ENCODE peak calls at places on chromosomes 4 and X, in nine cellular contexts. One of them, this sample, is unnamed.

GRCh38 chr4:99382745-99383360 is 30.3 kb upstream of the ADH1C start:
- DNase-seq in foreskin fibroblast: peak
- DNase-seq in ovary: no peak
- DNase-seq in GM20000: no peak
- DNase-seq in PC-9: no peak
- DNase-seq in chondrocyte: no peak
- DNase-seq in cardiac fibroblast: peak
- DNase-seq in prostate gland: no peak
- DNase-seq in left lung: no peak
- DNase-seq in this sample: no peak

GRCh38 chr4:102574317-102574716 is 73.2 kb downstream of the NFKB1 start:
- DNase-seq in PC-9: no peak
- DNase-seq in prostate gland: no peak
- DNase-seq in ovary: no peak
- DNase-seq in chondrocyte: no peak
- DNase-seq in GM20000: no peak
- DNase-seq in left lung: no peak
- DNase-seq in foreskin fibroblast: no peak
- DNase-seq in cardiac fibroblast: peak
- DNase-seq in this sample: no peak

GRCh38 chr4:17817027-17817426 is 6.2 kb downstream of the NCAPG start:
- DNase-seq in PC-9: peak
- DNase-seq in prostate gland: no peak
- DNase-seq in chondrocyte: no peak
- DNase-seq in foreskin fibroblast: peak
- DNase-seq in ovary: no peak
- DNase-seq in cardiac fibroblast: peak
- DNase-seq in GM20000: peak
- DNase-seq in left lung: no peak
- DNase-seq in this sample: peak

GRCh38 chrX:84133023-84133422 is 55.0 kb downstream of the RPS6KA6 start:
- DNase-seq in PC-9: no peak
- DNase-seq in foreskin fibroblast: peak
- DNase-seq in left lung: no peak
- DNase-seq in prostate gland: no peak
- DNase-seq in chondrocyte: no peak
- DNase-seq in cardiac fibroblast: peak
- DNase-seq in ovary: no peak
- DNase-seq in GM20000: no peak
- DNase-seq in this sample: no peak

GRCh38 chr4:10087152-10087791 is 29.3 kb downstream of the WDR1 start:
- DNase-seq in prostate gland: no peak
- DNase-seq in foreskin fibroblast: no peak
- DNase-seq in left lung: peak
- DNase-seq in PC-9: no peak
- DNase-seq in cardiac fibroblast: no peak
- DNase-seq in ovary: no peak
- DNase-seq in GM20000: no peak
- DNase-seq in chondrocyte: peak
- DNase-seq in this sample: no peak

GRCh38 chr4:147285751-147286150 is 195.1 kb upstream of the EDNRA start:
- DNase-seq in chondrocyte: no peak
- DNase-seq in PC-9: no peak
- DNase-seq in left lung: no peak
- DNase-seq in prostate gland: peak
- DNase-seq in cardiac fibroblast: peak
- DNase-seq in foreskin fibroblast: peak
- DNase-seq in ovary: no peak
- DNase-seq in GM20000: no peak
- DNase-seq in this sample: no peak

GRCh38 chrX:57595381-57595811 is 3.6 kb downstream of the ZXDB start:
- DNase-seq in ovary: peak
- DNase-seq in cardiac fibroblast: peak
- DNase-seq in PC-9: peak
- DNase-seq in foreskin fibroblast: peak
- DNase-seq in prostate gland: no peak
- DNase-seq in left lung: no peak
- DNase-seq in chondrocyte: no peak
- DNase-seq in GM20000: no peak
- DNase-seq in this sample: no peak

GRCh38 chr4:2138846-2139500 is 79.8 kb downstream of the NAT8L start:
- DNase-seq in chondrocyte: no peak
- DNase-seq in foreskin fibroblast: no peak
- DNase-seq in PC-9: no peak
- DNase-seq in prostate gland: no peak
- DNase-seq in ovary: no peak
- DNase-seq in left lung: no peak
- DNase-seq in cardiac fibroblast: no peak
- DNase-seq in GM20000: no peak
- DNase-seq in this sample: no peak

GRCh38 chrX:17809273-17809672 is 51.8 kb downstream of the RAI2 start:
- DNase-seq in GM20000: no peak
- DNase-seq in ovary: no peak
- DNase-seq in prostate gland: no peak
- DNase-seq in cardiac fibroblast: no peak
- DNase-seq in left lung: no peak
- DNase-seq in PC-9: no peak
- DNase-seq in chondrocyte: no peak
- DNase-seq in foreskin fibroblast: no peak
- DNase-seq in this sample: no peak

GRCh38 chrX:17803449-17803848 is 57.6 kb downstream of the RAI2 start:
- DNase-seq in ovary: no peak
- DNase-seq in foreskin fibroblast: no peak
- DNase-seq in prostate gland: no peak
- DNase-seq in left lung: no peak
- DNase-seq in chondrocyte: no peak
- DNase-seq in cardiac fibroblast: no peak
- DNase-seq in GM20000: no peak
- DNase-seq in PC-9: no peak
- DNase-seq in this sample: no peak

GRCh38 chrX:17801431-17801830 is 59.7 kb downstream of the RAI2 start:
- DNase-seq in prostate gland: no peak
- DNase-seq in GM20000: no peak
- DNase-seq in chondrocyte: no peak
- DNase-seq in cardiac fibroblast: no peak
- DNase-seq in left lung: no peak
- DNase-seq in foreskin fibroblast: no peak
- DNase-seq in PC-9: no peak
- DNase-seq in ovary: no peak
- DNase-seq in this sample: no peak

GRCh38 chrX:17802756-17803155 is 58.3 kb downstream of the RAI2 start:
- DNase-seq in chondrocyte: no peak
- DNase-seq in left lung: no peak
- DNase-seq in GM20000: no peak
- DNase-seq in PC-9: no peak
- DNase-seq in prostate gland: no peak
- DNase-seq in cardiac fibroblast: no peak
- DNase-seq in foreskin fibroblast: no peak
- DNase-seq in ovary: no peak
- DNase-seq in this sample: no peak

GRCh38 chrX:17805120-17805519 is 56.0 kb downstream of the RAI2 start:
- DNase-seq in chondrocyte: no peak
- DNase-seq in foreskin fibroblast: no peak
- DNase-seq in prostate gland: no peak
- DNase-seq in GM20000: no peak
- DNase-seq in cardiac fibroblast: no peak
- DNase-seq in PC-9: no peak
- DNase-seq in left lung: no peak
- DNase-seq in ovary: no peak
- DNase-seq in this sample: no peak
- TF ChIP-seq CTCF in chondrocyte: peak
- TF ChIP-seq CTCF in foreskin fibroblast: no peak
- TF ChIP-seq CTCF in prostate gland: no peak
- TF ChIP-seq CTCF in GM20000: no peak
- TF ChIP-seq CTCF in cardiac fibroblast: no peak
- TF ChIP-seq CTCF in PC-9: no peak
- TF ChIP-seq CTCF in left lung: no peak
- TF ChIP-seq CTCF in ovary: no peak
- TF ChIP-seq CTCF in this sample: no peak

GRCh38 chrX:102845020-102845419 is 92.1 kb upstream of the RAB40AL start:
- DNase-seq in GM20000: no peak
- DNase-seq in cardiac fibroblast: no peak
- DNase-seq in prostate gland: no peak
- DNase-seq in foreskin fibroblast: no peak
- DNase-seq in ovary: no peak
- DNase-seq in left lung: no peak
- DNase-seq in PC-9: no peak
- DNase-seq in chondrocyte: no peak
- DNase-seq in this sample: no peak

GRCh38 chrX:102841706-102842003 is 95.4 kb upstream of the RAB40AL start:
- DNase-seq in prostate gland: no peak
- DNase-seq in GM20000: no peak
- DNase-seq in foreskin fibroblast: no peak
- DNase-seq in ovary: no peak
- DNase-seq in cardiac fibroblast: no peak
- DNase-seq in PC-9: no peak
- DNase-seq in chondrocyte: no peak
- DNase-seq in left lung: no peak
- DNase-seq in this sample: no peak

GRCh38 chrX:102835504-102836146 is 101.4 kb upstream of the RAB40AL start:
- DNase-seq in PC-9: no peak
- DNase-seq in cardiac fibroblast: peak
- DNase-seq in foreskin fibroblast: peak
- DNase-seq in left lung: no peak
- DNase-seq in GM20000: peak
- DNase-seq in ovary: peak
- DNase-seq in chondrocyte: no peak
- DNase-seq in prostate gland: no peak
- DNase-seq in this sample: no peak

GRCh38 chrX:102837843-102838242 is 99.2 kb upstream of the RAB40AL start:
- DNase-seq in chondrocyte: no peak
- DNase-seq in left lung: no peak
- DNase-seq in GM20000: no peak
- DNase-seq in ovary: no peak
- DNase-seq in foreskin fibroblast: peak
- DNase-seq in prostate gland: no peak
- DNase-seq in cardiac fibroblast: no peak
- DNase-seq in PC-9: no peak
- DNase-seq in this sample: no peak

DNA sequence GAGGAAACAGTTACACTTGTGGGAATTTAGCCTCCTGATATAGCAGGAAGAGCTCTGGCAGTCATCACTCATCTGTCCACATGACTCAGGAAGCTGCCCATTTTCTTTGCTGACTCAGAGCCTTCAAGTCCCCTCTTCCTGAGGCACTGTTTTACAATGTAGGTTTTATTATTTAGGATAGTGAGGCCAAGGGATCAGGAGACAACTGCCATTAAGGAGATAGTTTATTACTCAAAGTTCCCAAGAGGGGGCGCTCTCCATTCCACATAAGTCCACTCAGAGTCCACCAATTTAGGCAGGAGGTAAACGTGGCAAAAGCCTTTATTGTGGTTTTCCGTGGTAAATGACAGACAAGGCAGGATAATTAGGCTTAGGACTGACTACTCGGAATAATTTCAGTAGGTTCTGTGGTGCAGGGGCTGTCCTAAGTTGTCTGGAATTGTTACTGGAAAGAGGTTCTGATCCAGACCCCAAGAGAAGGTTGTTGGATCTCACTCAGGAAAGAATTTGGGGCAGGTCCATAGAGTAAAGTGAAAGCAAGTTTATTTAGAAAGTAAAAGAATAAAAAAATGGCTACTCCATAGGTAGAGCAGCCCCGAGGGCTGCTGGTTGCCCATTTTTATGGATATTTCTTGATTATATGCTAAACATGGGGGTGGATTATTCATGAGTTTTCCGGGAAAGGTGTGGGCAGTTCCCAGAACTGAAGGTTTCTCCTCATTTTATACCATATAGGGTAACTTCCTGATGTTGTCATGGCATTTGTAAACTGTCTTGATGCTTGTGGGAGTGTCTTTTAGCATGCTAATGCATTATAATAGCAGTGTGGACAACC is 96.0 kb upstream of the RAB40AL start:
- DNase-seq in chondrocyte: no peak
- DNase-seq in cardiac fibroblast: peak
- DNase-seq in GM20000: no peak
- DNase-seq in ovary: no peak
- DNase-seq in PC-9: no peak
- DNase-seq in prostate gland: no peak
- DNase-seq in foreskin fibroblast: peak
- DNase-seq in left lung: no peak
- DNase-seq in this sample: no peak
- TF ChIP-seq CTCF in chondrocyte: peak
- TF ChIP-seq CTCF in cardiac fibroblast: peak
- TF ChIP-seq CTCF in GM20000: no peak
- TF ChIP-seq CTCF in ovary: no peak
- TF ChIP-seq CTCF in PC-9: peak
- TF ChIP-seq CTCF in prostate gland: no peak
- TF ChIP-seq CTCF in foreskin fibroblast: no peak
- TF ChIP-seq CTCF in left lung: no peak
- TF ChIP-seq CTCF in this sample: no peak

DNA sequence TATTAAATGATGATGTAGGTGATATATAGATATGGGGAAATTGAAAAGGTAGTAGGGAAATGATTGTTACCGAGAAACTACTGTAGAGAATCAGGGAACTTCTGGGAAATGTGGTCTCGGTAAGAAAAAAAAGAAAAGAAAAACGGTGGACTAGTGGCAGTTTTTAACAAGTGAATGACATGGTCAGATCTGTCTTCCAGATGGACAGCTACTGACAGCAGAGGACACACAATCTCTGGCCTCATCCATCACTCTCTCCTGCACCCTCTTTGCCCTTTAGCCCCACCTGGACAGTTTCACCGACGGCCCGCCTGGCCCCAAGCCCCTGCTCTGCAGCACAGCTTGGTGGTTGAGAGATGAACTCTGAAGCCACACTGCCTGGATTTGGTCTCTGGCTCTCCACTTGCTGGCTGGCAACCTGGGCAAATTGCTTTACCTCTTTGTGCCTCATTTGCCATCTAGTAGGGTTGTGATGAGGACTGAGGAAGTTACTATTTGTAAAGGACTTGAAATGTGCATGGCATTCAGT is 23.4 kb downstream of the RBM47 start:
- DNase-seq in chondrocyte: no peak
- DNase-seq in left lung: no peak
- DNase-seq in prostate gland: no peak
- DNase-seq in cardiac fibroblast: no peak
- DNase-seq in foreskin fibroblast: no peak
- DNase-seq in PC-9: no peak
- DNase-seq in ovary: no peak
- DNase-seq in GM20000: no peak
- DNase-seq in this sample: no peak
- TF ChIP-seq CTCF in chondrocyte: no peak
- TF ChIP-seq CTCF in left lung: no peak
- TF ChIP-seq CTCF in prostate gland: no peak
- TF ChIP-seq CTCF in cardiac fibroblast: no peak
- TF ChIP-seq CTCF in foreskin fibroblast: no peak
- TF ChIP-seq CTCF in PC-9: no peak
- TF ChIP-seq CTCF in ovary: no peak
- TF ChIP-seq CTCF in GM20000: no peak
- TF ChIP-seq CTCF in this sample: no peak

DNA sequence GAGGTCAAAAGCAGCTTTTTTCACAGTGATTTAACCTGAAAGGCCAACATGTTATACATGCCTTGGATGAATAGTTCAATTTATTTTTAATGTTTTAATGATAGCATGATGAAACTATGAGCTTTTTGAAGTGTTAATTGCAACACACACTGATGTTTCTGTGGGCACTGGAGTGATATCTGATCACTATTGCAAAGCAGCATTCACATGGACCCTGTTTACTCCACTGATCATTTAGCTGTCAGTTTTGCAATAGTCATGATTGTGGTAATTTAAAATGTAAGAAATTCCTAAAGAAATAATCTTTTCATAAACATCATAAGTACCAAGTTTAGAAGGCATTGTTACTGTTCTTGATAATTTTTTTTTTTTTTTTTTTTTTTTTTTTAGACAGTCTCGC is 74.1 kb downstream of the ARSJ start:
- DNase-seq in foreskin fibroblast: no peak
- DNase-seq in prostate gland: no peak
- DNase-seq in GM20000: no peak
- DNase-seq in left lung: no peak
- DNase-seq in PC-9: no peak
- DNase-seq in cardiac fibroblast: no peak
- DNase-seq in ovary: no peak
- DNase-seq in chondrocyte: no peak
- DNase-seq in this sample: no peak
- TF ChIP-seq CTCF in foreskin fibroblast: no peak
- TF ChIP-seq CTCF in prostate gland: no peak
- TF ChIP-seq CTCF in GM20000: no peak
- TF ChIP-seq CTCF in left lung: no peak
- TF ChIP-seq CTCF in PC-9: no peak
- TF ChIP-seq CTCF in cardiac fibroblast: no peak
- TF ChIP-seq CTCF in ovary: no peak
- TF ChIP-seq CTCF in chondrocyte: no peak
- TF ChIP-seq CTCF in this sample: no peak

This sample was measured in GM13976.